ENCODE peak calls at places on chromosomes 4 and X, in seven cellular contexts. C is stimulated activated naive CD4-positive, alpha-beta T cell; A is NCI-H345; J is Peyer's patch; Q is COLO829; S is upper lobe of right lung; B is midbrain. W is an unnamed sample.

GRCh38 chrX:50613846-50614245 is 143.2 kb upstream of the DGKK start:
- DNase-seq in C (no peak), A (no peak), J (no peak), Q (peak; percentile 28), S (no peak), B (no peak), W (no peak)

GRCh38 chr4:41360911-41361830 is 104.4 kb downstream of the UCHL1 start:
- DNase-seq in C (no peak), A (peak; percentile 24), J (peak; percentile 60), Q (no peak), S (peak; percentile 74), B (peak; percentile 65), W (peak; percentile 58)

GRCh38 chrX:109537324-109537665 is 651 bp downstream of the NXT2 start:
- DNase-seq in C (no peak), A (peak; percentile 37), J (no peak), Q (no peak), S (peak; percentile 62), B (peak; percentile 65), W (no peak)

GRCh38 chr4:65589331-65589730 is 81.0 kb downstream of the EPHA5 start:
- DNase-seq in C (no peak), A (peak; percentile 1), J (no peak), Q (no peak), S (no peak), B (no peak), W (no peak)

GRCh38 chr4:129545599-129546278 is 449.8 kb downstream of the C4orf33 start:
- DNase-seq in C (no peak), A (peak; percentile 12), J (no peak), Q (no peak), S (peak; percentile 71), B (no peak), W (no peak)

GRCh38 chrX:17082831-17083230 is 136.4 kb downstream of the REPS2 start:
- DNase-seq in C (no peak), A (peak; percentile 12), J (no peak), Q (peak; percentile 16), S (no peak), B (no peak), W (no peak)

GRCh38 chr4:68123525-68123924 is 6.1 kb downstream of the TMPRSS11F start:
- DNase-seq in C (no peak), A (no peak), J (no peak), Q (no peak), S (no peak), B (no peak), W (no peak)

GRCh38 chr4:88219099-88219498 is 60.7 kb upstream of the ABCG2 start:
- DNase-seq in C (peak; percentile 24), A (peak; percentile 42), J (no peak), Q (peak; percentile 52), S (no peak), B (peak; percentile 70), W (peak; percentile 36)

GRCh38 chrX:97668126-97668525 is 784.4 kb downstream of the RPA4 start:
- DNase-seq in C (no peak), A (no peak), J (no peak), Q (no peak), S (no peak), B (no peak), W (no peak)

GRCh38 chr4:102263024-102263787 is 82.1 kb downstream of the SLC39A8 start:
- DNase-seq in C (no peak), A (peak; percentile 43), J (no peak), Q (peak; percentile 72), S (no peak), B (peak; percentile 24), W (peak; percentile 32)

GRCh38 chr4:2073808-2074481 is 14.8 kb downstream of the NAT8L start:
- DNase-seq in C (no peak), A (no peak), J (peak; percentile 37), Q (no peak), S (peak; percentile 59), B (no peak), W (no peak)

GRCh38 chr4:5893013-5893580 is at the start of gene CRMP1:
- DNase-seq in C (no peak), A (peak; percentile 83), J (no peak), Q (peak; percentile 16), S (no peak), B (peak; percentile 26), W (peak; percentile 73)

GRCh38 chrX:71637253-71637618 is 18.9 kb upstream of the CXCR3 start:
- DNase-seq in C (no peak), A (no peak), J (no peak), Q (no peak), S (no peak), B (no peak), W (no peak)

GRCh38 chrX:12973561-12974216 is 1.2 kb upstream of the TMSB4X start:
- DNase-seq in C (peak; percentile 40), A (no peak), J (no peak), Q (no peak), S (peak; percentile 64), B (no peak), W (no peak)

GRCh38 chr4:165542476-165542875 is 163.7 kb downstream of the CPE start:
- DNase-seq in C (no peak), A (no peak), J (no peak), Q (no peak), S (no peak), B (no peak), W (no peak)

GRCh38 chr4:24937176-24937575 is 24.3 kb upstream of the CCDC149 start:
- DNase-seq in C (no peak), A (no peak), J (no peak), Q (no peak), S (no peak), B (no peak), W (no peak)

GRCh38 chr4:113325876-113326615 is 276.6 kb downstream of the ANK2 start:
- DNase-seq in C (no peak), A (no peak), J (no peak), Q (no peak), S (no peak), B (no peak), W (no peak)

GRCh38 chr4:14084598-14084997 is 457.1 kb upstream of the BOD1L1 start:
- DNase-seq in C (no peak), A (no peak), J (no peak), Q (no peak), S (no peak), B (no peak), W (no peak)

GRCh38 chr4:149823770-149824221 is 8.2 kb upstream of the IQCM start:
- DNase-seq in C (no peak), A (no peak), J (no peak), Q (peak; percentile 53), S (no peak), B (no peak), W (no peak)

GRCh38 chr4:88697113-88697512 is 516 bp downstream of the NAP1L5 start:
- DNase-seq in C (no peak), A (no peak), J (no peak), Q (no peak), S (no peak), B (peak; percentile 16), W (no peak)

GRCh38 chrX:131217878-131218486 is 71.1 kb downstream of the IGSF1 start:
- DNase-seq in C (no peak), A (no peak), J (no peak), Q (no peak), S (no peak), B (no peak), W (no peak)

W was measured in NCI-H1436.